ENCODE peak calls at places on chromosome X, in six cellular contexts. K, R, V, X, O and H are unnamed samples.

GRCh38 chrX:72262077-72262476 is 15.0 kb downstream of the RPS4X start:
- DNase-seq in K (no peak), R (no peak), V (no peak), X (no peak), O (no peak), H (no peak)

GRCh38 chrX:135707880-135708279 is 5.6 kb upstream of the CT45A1 start:
- DNase-seq in K (no peak), R (peak), V (no peak), X (no peak), O (peak), H (no peak)

GRCh38 chrX:64394874-64395567 is at the start of gene MTMR8:
- DNase-seq in K (peak), R (peak), V (peak), X (peak), O (peak), H (peak)

GRCh38 chrX:101462892-101463291 is 22.4 kb upstream of the ARMCX4 start:
- DNase-seq in K (no peak), R (no peak), V (peak), X (no peak), O (no peak), H (no peak)

GRCh38 chrX:140724337-140725105 is 15.0 kb downstream of the LINC00632 start:
- DNase-seq in K (no peak), R (no peak), V (no peak), X (no peak), O (no peak), H (no peak)

GRCh38 chrX:115268421-115268820 is 21.1 kb upstream of the LUZP4 start:
- DNase-seq in K (no peak), R (no peak), V (peak), X (no peak), O (no peak), H (no peak)

GRCh38 chrX:22968494-22968893 is 31.3 kb upstream of the DDX53 start:
- DNase-seq in K (no peak), R (no peak), V (no peak), X (no peak), O (no peak), H (no peak)

GRCh38 chrX:87409113-87409841 is 108.3 kb upstream of the KLHL4 start:
- DNase-seq in K (no peak), R (no peak), V (peak), X (peak), O (no peak), H (peak)

GRCh38 chrX:4547218-4547836 is 833.9 kb upstream of the PRKX start:
- DNase-seq in K (peak), R (peak), V (peak), X (no peak), O (peak), H (no peak)